ENCODE peak calls at places on chromosome 15, in nine cellular contexts. One of them, this sample, is unnamed.
A peak's percentile ranks its signal among the peaks of the same experiment; 100 is the strongest.

GRCh38 chr15:89893027-89893426 is 767 bp downstream of the AP3S2 start:
- DNase-seq in fibroblast of lung: no peak
- DNase-seq in AG09309: no peak
- DNase-seq in progenitor cell of endocrine pancreas: no peak
- DNase-seq in transverse colon: no peak
- DNase-seq in H1: no peak
- DNase-seq in upper lobe of right lung: no peak
- DNase-seq in fibroblast of pulmonary artery: peak; percentile 47
- DNase-seq in HCT116: no peak
- DNase-seq in this sample: peak; percentile 35

GRCh38 chr15:100124936-100125626 is 216.7 kb downstream of the ADAMTS17 start:
- DNase-seq in fibroblast of lung: no peak
- DNase-seq in AG09309: no peak
- DNase-seq in progenitor cell of endocrine pancreas: no peak
- DNase-seq in transverse colon: no peak
- DNase-seq in H1: no peak
- DNase-seq in upper lobe of right lung: peak; percentile 27
- DNase-seq in fibroblast of pulmonary artery: no peak
- DNase-seq in HCT116: no peak
- DNase-seq in this sample: no peak

GRCh38 chr15:77235566-77235965 is 164.7 kb upstream of the TSPAN3 start:
- DNase-seq in fibroblast of lung: no peak
- DNase-seq in AG09309: no peak
- DNase-seq in progenitor cell of endocrine pancreas: no peak
- DNase-seq in transverse colon: no peak
- DNase-seq in H1: no peak
- DNase-seq in upper lobe of right lung: no peak
- DNase-seq in fibroblast of pulmonary artery: no peak
- DNase-seq in HCT116: no peak
- DNase-seq in this sample: no peak

GRCh38 chr15:80105193-80105984 is 45.9 kb downstream of the ZFAND6 start:
- DNase-seq in fibroblast of lung: peak; percentile 85
- DNase-seq in AG09309: peak; percentile 55
- DNase-seq in progenitor cell of endocrine pancreas: no peak
- DNase-seq in transverse colon: no peak
- DNase-seq in H1: no peak
- DNase-seq in upper lobe of right lung: no peak
- DNase-seq in fibroblast of pulmonary artery: peak; percentile 53
- DNase-seq in HCT116: no peak
- DNase-seq in this sample: peak; percentile 86

GRCh38 chr15:49673861-49674260 is 53.0 kb downstream of the DTWD1 start:
- DNase-seq in fibroblast of lung: no peak
- DNase-seq in AG09309: no peak
- DNase-seq in progenitor cell of endocrine pancreas: no peak
- DNase-seq in transverse colon: no peak
- DNase-seq in H1: no peak
- DNase-seq in upper lobe of right lung: no peak
- DNase-seq in fibroblast of pulmonary artery: no peak
- DNase-seq in HCT116: no peak
- DNase-seq in this sample: no peak

GRCh38 chr15:97875025-97875512 is 85.4 kb upstream of the ARRDC4 start:
- DNase-seq in fibroblast of lung: no peak
- DNase-seq in AG09309: no peak
- DNase-seq in progenitor cell of endocrine pancreas: no peak
- DNase-seq in transverse colon: no peak
- DNase-seq in H1: no peak
- DNase-seq in upper lobe of right lung: no peak
- DNase-seq in fibroblast of pulmonary artery: no peak
- DNase-seq in HCT116: no peak
- DNase-seq in this sample: no peak

GRCh38 chr15:60580068-60580467 is 101.1 kb upstream of the ICE2 start:
- DNase-seq in fibroblast of lung: no peak
- DNase-seq in AG09309: no peak
- DNase-seq in progenitor cell of endocrine pancreas: no peak
- DNase-seq in transverse colon: no peak
- DNase-seq in H1: no peak
- DNase-seq in upper lobe of right lung: no peak
- DNase-seq in fibroblast of pulmonary artery: no peak
- DNase-seq in HCT116: no peak
- DNase-seq in this sample: peak; percentile 33

GRCh38 chr15:81336568-81336967 is 12.6 kb upstream of the STARD5 start:
- DNase-seq in fibroblast of lung: peak; percentile 44
- DNase-seq in AG09309: no peak
- DNase-seq in progenitor cell of endocrine pancreas: no peak
- DNase-seq in transverse colon: no peak
- DNase-seq in H1: no peak
- DNase-seq in upper lobe of right lung: no peak
- DNase-seq in fibroblast of pulmonary artery: peak; percentile 58
- DNase-seq in HCT116: peak; percentile 3
- DNase-seq in this sample: peak; percentile 32

GRCh38 chr15:87740655-87741344 is 515.7 kb downstream of the NTRK3 start:
- DNase-seq in fibroblast of lung: no peak
- DNase-seq in AG09309: no peak
- DNase-seq in progenitor cell of endocrine pancreas: no peak
- DNase-seq in transverse colon: no peak
- DNase-seq in H1: no peak
- DNase-seq in upper lobe of right lung: no peak
- DNase-seq in fibroblast of pulmonary artery: no peak
- DNase-seq in HCT116: no peak
- DNase-seq in this sample: no peak

GRCh38 chr15:99002226-99002625 is 5.4 kb downstream of the PGPEP1L start:
- DNase-seq in fibroblast of lung: no peak
- DNase-seq in AG09309: no peak
- DNase-seq in progenitor cell of endocrine pancreas: no peak
- DNase-seq in transverse colon: no peak
- DNase-seq in H1: no peak
- DNase-seq in upper lobe of right lung: no peak
- DNase-seq in fibroblast of pulmonary artery: no peak
- DNase-seq in HCT116: no peak
- DNase-seq in this sample: no peak

GRCh38 chr15:67066041-67067021 is 929 bp downstream of the SMAD3 start:
- DNase-seq in fibroblast of lung: no peak
- DNase-seq in AG09309: no peak
- DNase-seq in progenitor cell of endocrine pancreas: peak; percentile 22
- DNase-seq in transverse colon: no peak
- DNase-seq in H1: no peak
- DNase-seq in upper lobe of right lung: no peak
- DNase-seq in fibroblast of pulmonary artery: no peak
- DNase-seq in HCT116: no peak
- DNase-seq in this sample: peak; percentile 39

GRCh38 chr15:56168394-56168793 is 75.3 kb downstream of the RFX7 start:
- DNase-seq in fibroblast of lung: peak; percentile 38
- DNase-seq in AG09309: no peak
- DNase-seq in progenitor cell of endocrine pancreas: no peak
- DNase-seq in transverse colon: no peak
- DNase-seq in H1: no peak
- DNase-seq in upper lobe of right lung: no peak
- DNase-seq in fibroblast of pulmonary artery: peak; percentile 29
- DNase-seq in HCT116: no peak
- DNase-seq in this sample: peak; percentile 66

GRCh38 chr15:43519207-43519606 is 1.8 kb downstream of the MAP1A start:
- DNase-seq in fibroblast of lung: no peak
- DNase-seq in AG09309: no peak
- DNase-seq in progenitor cell of endocrine pancreas: no peak
- DNase-seq in transverse colon: no peak
- DNase-seq in H1: no peak
- DNase-seq in upper lobe of right lung: peak; percentile 44
- DNase-seq in fibroblast of pulmonary artery: no peak
- DNase-seq in HCT116: no peak
- DNase-seq in this sample: no peak

GRCh38 chr15:87827126-87827525 is 429.4 kb downstream of the NTRK3 start:
- DNase-seq in fibroblast of lung: peak; percentile 64
- DNase-seq in AG09309: no peak
- DNase-seq in progenitor cell of endocrine pancreas: no peak
- DNase-seq in transverse colon: no peak
- DNase-seq in H1: no peak
- DNase-seq in upper lobe of right lung: no peak
- DNase-seq in fibroblast of pulmonary artery: peak; percentile 51
- DNase-seq in HCT116: no peak
- DNase-seq in this sample: no peak

GRCh38 chr15:57327985-57328471 is 48.3 kb upstream of the CGNL1 start:
- DNase-seq in fibroblast of lung: peak; percentile 99
- DNase-seq in AG09309: peak; percentile 95
- DNase-seq in progenitor cell of endocrine pancreas: no peak
- DNase-seq in transverse colon: no peak
- DNase-seq in H1: no peak
- DNase-seq in upper lobe of right lung: no peak
- DNase-seq in fibroblast of pulmonary artery: peak; percentile 90
- DNase-seq in HCT116: no peak
- DNase-seq in this sample: no peak

GRCh38 chr15:90039996-90040395 is 38.9 kb downstream of the ZNF710 start:
- DNase-seq in fibroblast of lung: no peak
- DNase-seq in AG09309: no peak
- DNase-seq in progenitor cell of endocrine pancreas: no peak
- DNase-seq in transverse colon: no peak
- DNase-seq in H1: no peak
- DNase-seq in upper lobe of right lung: no peak
- DNase-seq in fibroblast of pulmonary artery: no peak
- DNase-seq in HCT116: no peak
- DNase-seq in this sample: no peak

GRCh38 chr15:33716025-33716424 is 252.3 kb upstream of the CHRM5 start:
- DNase-seq in fibroblast of lung: no peak
- DNase-seq in AG09309: no peak
- DNase-seq in progenitor cell of endocrine pancreas: no peak
- DNase-seq in transverse colon: no peak
- DNase-seq in H1: no peak
- DNase-seq in upper lobe of right lung: no peak
- DNase-seq in fibroblast of pulmonary artery: no peak
- DNase-seq in HCT116: no peak
- DNase-seq in this sample: peak; percentile 93

GRCh38 chr15:90020041-90020735 is 19.1 kb downstream of the ZNF710 start:
- DNase-seq in fibroblast of lung: no peak
- DNase-seq in AG09309: no peak
- DNase-seq in progenitor cell of endocrine pancreas: no peak
- DNase-seq in transverse colon: peak; percentile 30
- DNase-seq in H1: no peak
- DNase-seq in upper lobe of right lung: no peak
- DNase-seq in fibroblast of pulmonary artery: no peak
- DNase-seq in HCT116: no peak
- DNase-seq in this sample: no peak

GRCh38 chr15:98658831-98659699 is 10.7 kb downstream of the IGF1R start:
- DNase-seq in fibroblast of lung: no peak
- DNase-seq in AG09309: no peak
- DNase-seq in progenitor cell of endocrine pancreas: no peak
- DNase-seq in transverse colon: peak; percentile 21
- DNase-seq in H1: no peak
- DNase-seq in upper lobe of right lung: no peak
- DNase-seq in fibroblast of pulmonary artery: peak; percentile 65
- DNase-seq in HCT116: peak; percentile 33
- DNase-seq in this sample: peak; percentile 60

DNA sequence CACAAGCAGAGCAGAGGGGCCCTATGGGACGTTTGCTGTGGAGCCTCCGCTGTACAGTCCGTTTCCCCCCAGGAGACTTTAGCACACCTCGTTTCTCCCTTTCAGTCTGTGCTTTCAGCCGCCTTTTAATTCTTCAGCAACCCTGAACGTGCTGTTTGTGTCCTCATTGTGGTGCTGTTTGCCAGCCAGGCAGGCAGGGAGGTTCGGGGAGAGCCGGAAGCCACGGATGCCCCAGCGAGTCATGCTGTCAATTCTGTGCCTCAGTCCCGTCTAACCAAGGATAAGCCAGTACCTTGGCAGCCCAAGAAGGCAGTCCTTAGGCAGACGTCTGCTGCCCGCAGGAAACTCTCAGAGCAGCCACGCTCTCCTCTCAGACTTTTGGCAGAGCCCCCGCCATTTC is 158.7 kb downstream of the UACA start:
- DNase-seq in fibroblast of lung: peak; percentile 43
- DNase-seq in AG09309: no peak
- DNase-seq in progenitor cell of endocrine pancreas: no peak
- DNase-seq in transverse colon: no peak
- DNase-seq in H1: no peak
- DNase-seq in upper lobe of right lung: no peak
- DNase-seq in fibroblast of pulmonary artery: peak; percentile 38
- DNase-seq in HCT116: no peak
- DNase-seq in this sample: peak; percentile 51
- TF ChIP-seq CTCF in fibroblast of lung: peak; percentile 24
- TF ChIP-seq CTCF in AG09309: no peak
- TF ChIP-seq CTCF in progenitor cell of endocrine pancreas: no peak
- TF ChIP-seq CTCF in transverse colon: no peak
- TF ChIP-seq CTCF in H1: peak; percentile 56
- TF ChIP-seq CTCF in upper lobe of right lung: no peak
- TF ChIP-seq CTCF in fibroblast of pulmonary artery: peak; percentile 22
- TF ChIP-seq CTCF in HCT116: no peak
- TF ChIP-seq CTCF in this sample: peak; percentile 17

DNA sequence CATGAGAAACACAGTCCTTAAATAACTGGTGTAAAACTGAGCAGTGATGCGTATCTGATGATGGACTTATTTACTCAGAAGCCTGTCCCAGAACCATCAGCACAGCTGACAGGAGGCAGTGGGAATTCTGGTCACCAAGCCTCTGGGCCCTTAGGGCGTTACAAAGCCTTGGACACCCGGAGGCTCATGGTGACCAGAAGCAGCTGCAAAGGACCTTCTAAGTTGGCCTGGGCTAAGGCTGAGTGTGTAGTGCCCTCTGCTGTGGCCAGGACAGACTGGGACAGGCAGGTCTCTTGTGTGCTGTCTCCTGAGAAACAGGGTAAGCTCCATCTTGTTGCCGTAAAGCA is 168.9 kb downstream of the ATP10A start:
- DNase-seq in fibroblast of lung: no peak
- DNase-seq in AG09309: no peak
- DNase-seq in progenitor cell of endocrine pancreas: no peak
- DNase-seq in transverse colon: no peak
- DNase-seq in H1: no peak
- DNase-seq in upper lobe of right lung: peak; percentile 45
- DNase-seq in fibroblast of pulmonary artery: no peak
- DNase-seq in HCT116: no peak
- DNase-seq in this sample: no peak
- TF ChIP-seq CTCF in fibroblast of lung: no peak
- TF ChIP-seq CTCF in AG09309: no peak
- TF ChIP-seq CTCF in progenitor cell of endocrine pancreas: no peak
- TF ChIP-seq CTCF in transverse colon: no peak
- TF ChIP-seq CTCF in H1: no peak
- TF ChIP-seq CTCF in upper lobe of right lung: no peak
- TF ChIP-seq CTCF in fibroblast of pulmonary artery: no peak
- TF ChIP-seq CTCF in HCT116: no peak
- TF ChIP-seq CTCF in this sample: no peak

GRCh38 chr15:92655178-92655995 is at the start of gene FAM174B:
- DNase-seq in fibroblast of lung: peak; percentile 57
- DNase-seq in AG09309: no peak
- DNase-seq in progenitor cell of endocrine pancreas: peak; percentile 45
- DNase-seq in transverse colon: peak; percentile 38
- DNase-seq in H1: no peak
- DNase-seq in upper lobe of right lung: peak; percentile 82
- DNase-seq in fibroblast of pulmonary artery: peak; percentile 5
- DNase-seq in HCT116: no peak
- DNase-seq in this sample: no peak
- TF ChIP-seq CTCF in fibroblast of lung: no peak
- TF ChIP-seq CTCF in AG09309: no peak
- TF ChIP-seq CTCF in progenitor cell of endocrine pancreas: peak; percentile 30
- TF ChIP-seq CTCF in transverse colon: peak; percentile 20
- TF ChIP-seq CTCF in H1: no peak
- TF ChIP-seq CTCF in upper lobe of right lung: no peak
- TF ChIP-seq CTCF in fibroblast of pulmonary artery: no peak
- TF ChIP-seq CTCF in HCT116: no peak
- TF ChIP-seq CTCF in this sample: no peak

DNA sequence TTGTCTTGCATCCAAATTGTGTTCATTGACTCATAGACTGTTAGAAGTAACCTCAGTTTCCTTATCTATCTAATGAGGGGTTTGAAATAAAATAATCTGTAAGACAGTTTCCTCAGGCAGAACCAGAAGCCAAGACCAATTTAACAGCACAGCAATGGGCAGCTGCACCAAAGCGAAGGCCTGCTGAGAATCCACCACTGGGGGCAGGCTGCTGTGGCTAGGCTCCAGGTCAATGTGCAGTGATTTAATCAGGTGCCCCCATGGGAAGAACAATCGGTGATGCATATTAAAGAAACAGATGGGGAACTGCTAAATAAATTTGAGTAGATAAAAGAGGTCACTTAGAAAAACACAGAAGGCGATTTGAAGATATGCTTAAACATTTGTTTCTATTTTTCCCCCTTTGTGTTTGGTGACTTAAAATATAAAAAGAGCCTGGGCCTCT is 28.0 kb upstream of the TMOD3 start:
- DNase-seq in fibroblast of lung: peak; percentile 50
- DNase-seq in AG09309: no peak
- DNase-seq in progenitor cell of endocrine pancreas: no peak
- DNase-seq in transverse colon: no peak
- DNase-seq in H1: no peak
- DNase-seq in upper lobe of right lung: no peak
- DNase-seq in fibroblast of pulmonary artery: peak; percentile 40
- DNase-seq in HCT116: peak; percentile 33
- DNase-seq in this sample: no peak
- TF ChIP-seq CTCF in fibroblast of lung: peak; percentile 67
- TF ChIP-seq CTCF in AG09309: peak; percentile 62
- TF ChIP-seq CTCF in progenitor cell of endocrine pancreas: peak; percentile 72
- TF ChIP-seq CTCF in transverse colon: no peak
- TF ChIP-seq CTCF in H1: peak; percentile 64
- TF ChIP-seq CTCF in upper lobe of right lung: peak; percentile 40
- TF ChIP-seq CTCF in fibroblast of pulmonary artery: peak; percentile 68
- TF ChIP-seq CTCF in HCT116: peak; percentile 96
- TF ChIP-seq CTCF in this sample: peak; percentile 57

This sample was measured in mammary epithelial cell.